ENCODE peak calls at places on chromosome X, in seven cellular contexts. P, O, B, Q, R, V and A are unnamed samples.

GRCh38 chrX:148700021-148700420 is 199.6 kb downstream of the AFF2 start:
- DNase-seq in V (no peak), Q (no peak), P (no peak), R (no peak), O (no peak), B (no peak), A (no peak)

GRCh38 chrX:65601530-65602281 is 65.7 kb upstream of the MSN start:
- DNase-seq in R (peak; percentile 66), P (no peak), V (peak; percentile 85), O (no peak), Q (peak; percentile 0), B (peak; percentile 20), A (peak; percentile 38)

GRCh38 chrX:119728487-119728886 is 29.9 kb upstream of the SOWAHD start:
- DNase-seq in R (no peak), Q (no peak), B (no peak), O (peak; percentile 36), P (no peak), V (no peak), A (no peak)

GRCh38 chrX:39196192-39197102 is 395.2 kb downstream of the MID1IP1 start:
- DNase-seq in V (peak; percentile 8), P (peak; percentile 23), B (no peak), Q (no peak), O (no peak), R (peak; percentile 58), A (peak; percentile 60)

GRCh38 chrX:18654873-18655836 is 16.8 kb downstream of the RS1 start:
- DNase-seq in R (no peak), Q (no peak), P (no peak), O (no peak), B (no peak), V (no peak), A (no peak)

GRCh38 chrX:151227637-151228036 is 51.3 kb downstream of the GPR50 start:
- DNase-seq in O (no peak), Q (no peak), R (no peak), B (no peak), P (no peak), V (no peak), A (no peak)

GRCh38 chrX:46374371-46374770 is 170.8 kb downstream of the ZNF674 start:
- DNase-seq in V (no peak), Q (no peak), R (no peak), P (no peak), O (no peak), B (no peak), A (no peak)

GRCh38 chrX:54978448-54978847 is 15.5 kb downstream of the PFKFB1 start:
- DNase-seq in O (no peak), Q (no peak), V (no peak), R (no peak), B (no peak), P (no peak), A (no peak)

GRCh38 chrX:108307408-108308085 is 130.7 kb downstream of the COL4A6 start:
- DNase-seq in V (peak; percentile 3), P (no peak), O (no peak), B (no peak), R (no peak), Q (no peak), A (no peak)

GRCh38 chrX:7147431-7147977 is at the start of gene STS:
- DNase-seq in R (peak; percentile 71), B (no peak), V (no peak), O (no peak), P (peak; percentile 34), Q (no peak), A (peak; percentile 16)

GRCh38 chrX:143571521-143571920 is 54.2 kb upstream of the SPANXN3 start:
- DNase-seq in O (no peak), P (no peak), B (no peak), Q (no peak), V (no peak), R (no peak), A (no peak)

GRCh38 chrX:41002021-41002420 is 83.2 kb upstream of the USP9X start:
- DNase-seq in Q (no peak), O (no peak), R (no peak), B (no peak), P (no peak), V (no peak), A (no peak)

GRCh38 chrX:52544147-52544840 is 27.4 kb upstream of the XAGE1B start:
- DNase-seq in Q (no peak), P (no peak), O (no peak), V (no peak), R (no peak), B (no peak), A (no peak)

GRCh38 chrX:21757960-21758359 is at the start of gene SMPX:
- DNase-seq in R (no peak), B (no peak), O (no peak), V (no peak), Q (no peak), P (no peak), A (no peak)

GRCh38 chrX:74550295-74550802 is 64.1 kb downstream of the RLIM start:
- DNase-seq in Q (peak; percentile 87), O (peak; percentile 70), P (peak; percentile 93), V (peak; percentile 38), R (peak; percentile 93), B (peak; percentile 41), A (peak; percentile 68)

GRCh38 chrX:54447461-54447860 is 7.3 kb downstream of the TSR2 start:
- DNase-seq in B (no peak), V (no peak), Q (peak; percentile 1), R (no peak), P (no peak), O (no peak), A (no peak)

GRCh38 chrX:18424482-18425198 is 768 bp upstream of the CDKL5 start:
- DNase-seq in V (no peak), P (peak; percentile 3), Q (peak; percentile 16), B (peak; percentile 36), O (no peak), R (peak; percentile 52), A (peak; percentile 8)

GRCh38 chrX:13078739-13079444 is 34.5 kb upstream of the FAM9C start:
- DNase-seq in R (no peak), B (no peak), V (no peak), O (no peak), P (no peak), Q (no peak), A (no peak)

GRCh38 chrX:104419211-104419610 is 146.8 kb upstream of the IL1RAPL2 start:
- DNase-seq in O (no peak), V (no peak), P (no peak), Q (no peak), B (no peak), R (no peak), A (no peak)

GRCh38 chrX:19865567-19866363 is 21.6 kb downstream of the SH3KBP1 start:
- DNase-seq in R (no peak), V (no peak), B (no peak), O (no peak), Q (no peak), P (no peak), A (no peak)

GRCh38 chrX:56232221-56233082 is at the start of gene KLF8:
- DNase-seq in P (peak; percentile 20), V (no peak), Q (peak; percentile 43), B (no peak), O (no peak), R (no peak), A (peak; percentile 24)

GRCh38 chrX:1153940-1154339 is 58.5 kb downstream of the CRLF2 start:
- DNase-seq in O (no peak), R (peak; percentile 2), Q (no peak), V (no peak), B (no peak), P (no peak), A (no peak)

GRCh38 chrX:10054396-10054795 is 87.2 kb downstream of the CLDN34 start:
- DNase-seq in O (no peak), B (no peak), P (no peak), Q (no peak), V (peak; percentile 32), R (peak; percentile 35), A (no peak)

GRCh38 chrX:39756086-39756883 is 341.5 kb downstream of the BCOR start:
- DNase-seq in V (no peak), Q (no peak), B (no peak), O (no peak), P (no peak), R (no peak), A (no peak)